ENCODE peak calls at places on chromosomes 3 and 15, in four cellular contexts. S, G, I and Q are unnamed samples. For H3K4me1, the result is how much of the 10 kb centered on the place peaks cover.

GRCh38 chr3:158642474-158643210 is 1.7 kb upstream of the GFM1 start:
- DNase-seq in G (no peak), I (peak), S (no peak), Q (no peak)

GRCh38 chr15:22259881-22260421 is 179.6 kb downstream of the OR4M2 start:
- DNase-seq in S (no peak), G (no peak), I (no peak), Q (no peak)

GRCh38 chr3:102098130-102098885 is 249.0 kb downstream of the NFKBIZ start:
- DNase-seq in I (no peak), S (no peak), G (no peak), Q (no peak)

GRCh38 chr15:33735637-33736247 is 232.6 kb upstream of the CHRM5 start:
- DNase-seq in G (peak), I (peak), S (peak), Q (peak)

GRCh38 chr15:69092159-69092558 is 68.3 kb upstream of the GLCE start:
- DNase-seq in G (peak), I (no peak), S (peak), Q (peak)

GRCh38 chr3:53069422-53070068 is 23.7 kb upstream of the SFMBT1 start:
- DNase-seq in G (no peak), I (no peak), S (no peak), Q (no peak)

GRCh38 chr3:8737823-8738222 is 4.2 kb downstream of the CAV3 start:
- DNase-seq in G (no peak), I (no peak), S (no peak), Q (no peak)

GRCh38 chr15:29162411-29162810 is 107.2 kb downstream of the NSMCE3 start:
- DNase-seq in S (no peak), G (no peak), I (no peak), Q (no peak)

GRCh38 chr3:111729087-111729846 is 129.8 kb upstream of the PHLDB2 start:
- DNase-seq in G (no peak), I (peak), S (peak), Q (peak)

GRCh38 chr3:99249627-99250026 is 348.1 kb upstream of the DCBLD2 start:
- DNase-seq in S (no peak), G (no peak), I (no peak), Q (no peak)
- H3K4me1 ChIP-seq in S (half or more), G (under half), I (under half), Q (under half)

DNA sequence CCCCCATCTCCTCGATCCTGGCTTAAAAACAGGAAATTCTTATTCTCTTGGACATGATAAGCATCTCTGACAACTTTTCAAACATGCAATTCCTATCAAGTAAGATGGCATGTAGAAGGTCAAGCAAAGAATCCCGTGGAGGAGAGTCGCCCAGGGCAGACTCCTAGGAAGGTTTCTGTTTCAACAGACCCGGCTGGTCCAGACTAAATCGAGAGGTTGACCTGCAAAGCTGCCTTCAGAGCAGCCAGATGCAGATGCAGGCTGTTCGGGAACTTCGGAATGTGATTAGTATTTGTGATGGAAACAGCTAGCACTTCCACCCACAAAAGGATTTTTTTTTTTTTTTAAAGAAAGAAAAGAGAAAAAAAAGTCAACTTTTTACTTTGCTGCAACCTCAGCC is 216.8 kb downstream of the NR1D2 start:
- DNase-seq in S (no peak), I (no peak), G (no peak), Q (no peak)
- H3K4me2 ChIP-seq in S (no peak), I (no peak), G (peak), Q (peak)

GRCh38 chr3:65894126-65894525 is 144.6 kb downstream of the MAGI1 start:
- DNase-seq in S (no peak), I (no peak), G (no peak), Q (no peak)
- H3K4me1 ChIP-seq in S (under half), I (under half), G (under half), Q (under half)

DNA sequence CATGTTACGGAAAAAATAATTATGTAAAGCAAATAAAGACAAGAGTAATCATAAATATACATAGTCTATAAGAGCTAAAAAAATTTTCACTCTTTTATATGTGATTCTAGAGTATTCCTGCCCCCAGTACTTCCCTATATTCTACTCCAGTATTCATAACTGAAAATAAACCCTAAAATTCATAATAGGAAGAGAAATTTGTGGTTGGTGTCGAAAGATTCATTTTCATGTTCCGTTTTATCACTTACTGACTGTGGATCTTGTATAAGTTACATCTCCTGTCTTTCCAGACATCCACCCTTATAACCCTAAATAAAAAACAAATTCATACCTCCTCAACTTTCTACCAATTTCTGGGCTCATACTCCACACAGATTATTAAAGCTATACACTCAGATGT is 16.0 kb upstream of the MBNL1 start:
- DNase-seq in G (no peak), S (no peak), I (no peak), Q (no peak)
- H3K4me2 ChIP-seq in G (no peak), S (no peak), I (no peak), Q (no peak)

GRCh38 chr3:46665763-46666470 is 27.6 kb downstream of the ALS2CL start:
- DNase-seq in I (no peak), S (no peak), G (no peak), Q (no peak)

GRCh38 chr3:46662771-46663551 is 30.5 kb downstream of the ALS2CL start:
- DNase-seq in S (no peak), I (no peak), G (no peak), Q (peak)

GRCh38 chr3:46663611-46664135 is 29.8 kb downstream of the ALS2CL start:
- DNase-seq in G (no peak), S (peak), I (peak), Q (peak)

GRCh38 chr3:46664971-46665762 is 28.3 kb downstream of the ALS2CL start:
- DNase-seq in S (no peak), G (no peak), I (no peak), Q (no peak)

GRCh38 chr3:46664188-46664970 is 29.1 kb downstream of the ALS2CL start:
- DNase-seq in S (no peak), G (no peak), I (no peak), Q (no peak)
- H3K4me1 ChIP-seq in S (under half), G (under half), I (under half), Q (under half)

GRCh38 chr3:197189633-197190032 is 108.8 kb downstream of the DLG1 start:
- DNase-seq in I (no peak), S (peak), G (no peak), Q (no peak)
- H3K4me2 ChIP-seq in I (no peak), S (peak), G (peak), Q (no peak)